ENCODE peak calls at places on chromosome 10, in seven cellular contexts. One of them, this sample, is unnamed. For H3K4me1, the result is how much of the 10 kb centered on the place peaks cover.

GRCh38 chr10:107585630-107586029 is 421.1 kb upstream of the SORCS1 start:
- DNase-seq in SJSA1: no peak
- DNase-seq in uterus: no peak
- DNase-seq in MM.1S: no peak
- DNase-seq in Peyer's patch: no peak
- DNase-seq in adipocyte: no peak
- DNase-seq in CD8-positive, alpha-beta T cell: no peak
- DNase-seq in this sample: no peak

GRCh38 chr10:22682237-22683192 is 31.9 kb downstream of the PIP4K2A start:
- DNase-seq in uterus: no peak
- DNase-seq in adipocyte: no peak
- DNase-seq in Peyer's patch: peak
- DNase-seq in CD8-positive, alpha-beta T cell: peak
- DNase-seq in SJSA1: no peak
- DNase-seq in MM.1S: peak
- DNase-seq in this sample: no peak

GRCh38 chr10:17793823-17794759 is 15.1 kb upstream of the MRC1 start:
- DNase-seq in SJSA1: no peak
- DNase-seq in Peyer's patch: no peak
- DNase-seq in CD8-positive, alpha-beta T cell: no peak
- DNase-seq in adipocyte: no peak
- DNase-seq in MM.1S: no peak
- DNase-seq in uterus: no peak
- DNase-seq in this sample: no peak

GRCh38 chr10:132169031-132169765 is 17.6 kb upstream of the DPYSL4 start:
- DNase-seq in Peyer's patch: no peak
- DNase-seq in MM.1S: no peak
- DNase-seq in CD8-positive, alpha-beta T cell: no peak
- DNase-seq in SJSA1: no peak
- DNase-seq in adipocyte: no peak
- DNase-seq in uterus: no peak
- DNase-seq in this sample: no peak

GRCh38 chr10:61974611-61975010 is 73.1 kb downstream of the ARID5B start:
- DNase-seq in adipocyte: peak
- DNase-seq in CD8-positive, alpha-beta T cell: no peak
- DNase-seq in SJSA1: no peak
- DNase-seq in Peyer's patch: peak
- DNase-seq in uterus: peak
- DNase-seq in MM.1S: no peak
- DNase-seq in this sample: peak

GRCh38 chr10:85235258-85235657 is 906.9 kb downstream of the CCSER2 start:
- DNase-seq in uterus: no peak
- DNase-seq in SJSA1: no peak
- DNase-seq in Peyer's patch: no peak
- DNase-seq in MM.1S: no peak
- DNase-seq in CD8-positive, alpha-beta T cell: no peak
- DNase-seq in adipocyte: no peak
- DNase-seq in this sample: no peak

GRCh38 chr10:88762906-88763305 is 3.1 kb downstream of the LIPN start:
- DNase-seq in Peyer's patch: no peak
- DNase-seq in SJSA1: no peak
- DNase-seq in MM.1S: no peak
- DNase-seq in CD8-positive, alpha-beta T cell: no peak
- DNase-seq in uterus: no peak
- DNase-seq in adipocyte: no peak
- DNase-seq in this sample: no peak

GRCh38 chr10:10897400-10897799 is 120.3 kb upstream of the CELF2 start:
- DNase-seq in CD8-positive, alpha-beta T cell: no peak
- DNase-seq in Peyer's patch: no peak
- DNase-seq in uterus: no peak
- DNase-seq in SJSA1: no peak
- DNase-seq in MM.1S: no peak
- DNase-seq in adipocyte: no peak
- DNase-seq in this sample: no peak

GRCh38 chr10:118953999-118954398 is 75.5 kb upstream of the NANOS1 start:
- DNase-seq in adipocyte: peak
- DNase-seq in CD8-positive, alpha-beta T cell: no peak
- DNase-seq in Peyer's patch: no peak
- DNase-seq in MM.1S: no peak
- DNase-seq in uterus: no peak
- DNase-seq in SJSA1: no peak
- DNase-seq in this sample: no peak

GRCh38 chr10:117160567-117160966 is 22.5 kb upstream of the VAX1 start:
- DNase-seq in uterus: no peak
- DNase-seq in SJSA1: no peak
- DNase-seq in CD8-positive, alpha-beta T cell: no peak
- DNase-seq in MM.1S: no peak
- DNase-seq in Peyer's patch: no peak
- DNase-seq in adipocyte: no peak
- DNase-seq in this sample: no peak

GRCh38 chr10:59720377-59720776 is 10.7 kb upstream of the SLC16A9 start:
- DNase-seq in SJSA1: no peak
- DNase-seq in adipocyte: no peak
- DNase-seq in CD8-positive, alpha-beta T cell: no peak
- DNase-seq in Peyer's patch: no peak
- DNase-seq in MM.1S: no peak
- DNase-seq in uterus: no peak
- DNase-seq in this sample: no peak

GRCh38 chr10:84818956-84819355 is 490.6 kb downstream of the CCSER2 start:
- DNase-seq in MM.1S: no peak
- DNase-seq in SJSA1: no peak
- DNase-seq in Peyer's patch: no peak
- DNase-seq in uterus: no peak
- DNase-seq in adipocyte: no peak
- DNase-seq in CD8-positive, alpha-beta T cell: no peak
- DNase-seq in this sample: no peak

GRCh38 chr10:133114726-133115452 is 27.2 kb downstream of the ADGRA1 start:
- DNase-seq in Peyer's patch: no peak
- DNase-seq in uterus: no peak
- DNase-seq in CD8-positive, alpha-beta T cell: no peak
- DNase-seq in MM.1S: no peak
- DNase-seq in adipocyte: no peak
- DNase-seq in SJSA1: no peak
- DNase-seq in this sample: no peak

GRCh38 chr10:28681345-28681763 is 4.0 kb downstream of the BAMBI start:
- DNase-seq in adipocyte: no peak
- DNase-seq in MM.1S: no peak
- DNase-seq in uterus: no peak
- DNase-seq in SJSA1: peak
- DNase-seq in Peyer's patch: no peak
- DNase-seq in CD8-positive, alpha-beta T cell: no peak
- DNase-seq in this sample: peak

GRCh38 chr10:80739963-80740715 is 202.4 kb downstream of the SH2D4B start:
- DNase-seq in MM.1S: no peak
- DNase-seq in CD8-positive, alpha-beta T cell: no peak
- DNase-seq in uterus: no peak
- DNase-seq in adipocyte: no peak
- DNase-seq in Peyer's patch: no peak
- DNase-seq in SJSA1: no peak
- DNase-seq in this sample: no peak

GRCh38 chr10:104928733-104929132 is 287.6 kb downstream of the SORCS3 start:
- DNase-seq in SJSA1: no peak
- DNase-seq in CD8-positive, alpha-beta T cell: no peak
- DNase-seq in Peyer's patch: no peak
- DNase-seq in adipocyte: no peak
- DNase-seq in MM.1S: no peak
- DNase-seq in uterus: no peak
- DNase-seq in this sample: no peak

GRCh38 chr10:70494966-70495365 is 16.4 kb downstream of the PALD1 start:
- DNase-seq in MM.1S: peak
- DNase-seq in adipocyte: no peak
- DNase-seq in CD8-positive, alpha-beta T cell: no peak
- DNase-seq in SJSA1: no peak
- DNase-seq in uterus: no peak
- DNase-seq in Peyer's patch: peak
- DNase-seq in this sample: no peak

GRCh38 chr10:68992721-68993440 is 4.3 kb downstream of the KIFBP start:
- DNase-seq in MM.1S: no peak
- DNase-seq in adipocyte: peak
- DNase-seq in CD8-positive, alpha-beta T cell: no peak
- DNase-seq in uterus: no peak
- DNase-seq in SJSA1: no peak
- DNase-seq in Peyer's patch: no peak
- DNase-seq in this sample: no peak

GRCh38 chr10:74770400-74770799 is 56.0 kb upstream of the KAT6B start:
- DNase-seq in CD8-positive, alpha-beta T cell: no peak
- DNase-seq in SJSA1: no peak
- DNase-seq in uterus: no peak
- DNase-seq in Peyer's patch: no peak
- DNase-seq in MM.1S: no peak
- DNase-seq in adipocyte: no peak
- DNase-seq in this sample: no peak

GRCh38 chr10:34861293-34862004 is 46.4 kb upstream of the PARD3 start:
- DNase-seq in adipocyte: peak
- DNase-seq in MM.1S: no peak
- DNase-seq in SJSA1: no peak
- DNase-seq in CD8-positive, alpha-beta T cell: no peak
- DNase-seq in Peyer's patch: peak
- DNase-seq in uterus: peak
- DNase-seq in this sample: no peak

GRCh38 chr10:76939862-76940495 is 697.6 kb downstream of the KCNMA1 start:
- DNase-seq in SJSA1: no peak
- DNase-seq in CD8-positive, alpha-beta T cell: no peak
- DNase-seq in Peyer's patch: no peak
- DNase-seq in MM.1S: no peak
- DNase-seq in uterus: no peak
- DNase-seq in adipocyte: no peak
- DNase-seq in this sample: no peak

GRCh38 chr10:78212786-78213175 is 179.1 kb downstream of the RPS24 start:
- DNase-seq in MM.1S: no peak
- DNase-seq in Peyer's patch: no peak
- DNase-seq in SJSA1: no peak
- DNase-seq in uterus: no peak
- DNase-seq in CD8-positive, alpha-beta T cell: no peak
- DNase-seq in adipocyte: no peak
- DNase-seq in this sample: no peak
- H3K4me1 ChIP-seq in MM.1S: under half
- H3K4me1 ChIP-seq in Peyer's patch: under half
- H3K4me1 ChIP-seq in SJSA1: under half
- H3K4me1 ChIP-seq in uterus: under half
- H3K4me1 ChIP-seq in CD8-positive, alpha-beta T cell: under half
- H3K4me1 ChIP-seq in adipocyte: under half
- H3K4me1 ChIP-seq in this sample: under half

DNA sequence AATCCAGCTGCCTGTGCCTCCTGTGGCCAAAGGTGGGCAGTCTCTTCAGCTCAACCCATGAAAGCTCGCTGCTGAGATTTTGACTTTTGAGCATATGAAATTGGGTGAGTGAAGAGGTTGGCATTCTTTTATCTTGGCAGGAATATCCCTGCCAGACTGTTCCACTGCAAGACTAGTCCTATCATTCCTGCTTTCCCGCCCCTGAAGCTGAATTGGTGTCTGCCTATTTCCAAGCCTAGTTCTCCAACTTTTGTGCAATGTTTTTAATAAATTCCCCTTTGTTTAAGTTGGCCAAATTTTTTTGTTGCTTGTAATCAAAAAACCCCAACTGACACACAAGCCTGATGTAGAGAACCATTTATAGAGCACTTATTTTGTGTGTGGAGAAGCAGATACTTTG is 34.8 kb upstream of the BICC1 start:
- DNase-seq in SJSA1: no peak
- DNase-seq in adipocyte: no peak
- DNase-seq in CD8-positive, alpha-beta T cell: no peak
- DNase-seq in MM.1S: no peak
- DNase-seq in Peyer's patch: no peak
- DNase-seq in uterus: no peak
- DNase-seq in this sample: no peak
- H3K4me1 ChIP-seq in SJSA1: half or more
- H3K4me1 ChIP-seq in adipocyte: under half
- H3K4me1 ChIP-seq in CD8-positive, alpha-beta T cell: under half
- H3K4me1 ChIP-seq in MM.1S: under half
- H3K4me1 ChIP-seq in Peyer's patch: under half
- H3K4me1 ChIP-seq in uterus: under half
- H3K4me1 ChIP-seq in this sample: under half

GRCh38 chr10:126561499-126562208 is 108.8 kb downstream of the C10orf90 start:
- DNase-seq in Peyer's patch: no peak
- DNase-seq in uterus: no peak
- DNase-seq in SJSA1: no peak
- DNase-seq in CD8-positive, alpha-beta T cell: no peak
- DNase-seq in adipocyte: peak
- DNase-seq in MM.1S: no peak
- DNase-seq in this sample: no peak

GRCh38 chr10:126562209-126562680 is 108.2 kb downstream of the C10orf90 start:
- DNase-seq in CD8-positive, alpha-beta T cell: no peak
- DNase-seq in uterus: no peak
- DNase-seq in SJSA1: no peak
- DNase-seq in adipocyte: no peak
- DNase-seq in MM.1S: no peak
- DNase-seq in Peyer's patch: no peak
- DNase-seq in this sample: no peak

GRCh38 chr10:126565456-126565855 is 105.0 kb downstream of the C10orf90 start:
- DNase-seq in SJSA1: no peak
- DNase-seq in uterus: no peak
- DNase-seq in Peyer's patch: no peak
- DNase-seq in MM.1S: no peak
- DNase-seq in CD8-positive, alpha-beta T cell: no peak
- DNase-seq in adipocyte: no peak
- DNase-seq in this sample: no peak

GRCh38 chr10:126564297-126564888 is 106.1 kb downstream of the C10orf90 start:
- DNase-seq in uterus: no peak
- DNase-seq in SJSA1: no peak
- DNase-seq in MM.1S: no peak
- DNase-seq in Peyer's patch: no peak
- DNase-seq in CD8-positive, alpha-beta T cell: no peak
- DNase-seq in adipocyte: no peak
- DNase-seq in this sample: no peak

GRCh38 chr10:126563361-126563760 is 107.1 kb downstream of the C10orf90 start:
- DNase-seq in SJSA1: no peak
- DNase-seq in Peyer's patch: no peak
- DNase-seq in uterus: no peak
- DNase-seq in CD8-positive, alpha-beta T cell: no peak
- DNase-seq in MM.1S: no peak
- DNase-seq in adipocyte: no peak
- DNase-seq in this sample: no peak
- H3K4me1 ChIP-seq in SJSA1: under half
- H3K4me1 ChIP-seq in Peyer's patch: under half
- H3K4me1 ChIP-seq in uterus: under half
- H3K4me1 ChIP-seq in CD8-positive, alpha-beta T cell: under half
- H3K4me1 ChIP-seq in MM.1S: under half
- H3K4me1 ChIP-seq in adipocyte: under half
- H3K4me1 ChIP-seq in this sample: under half

DNA sequence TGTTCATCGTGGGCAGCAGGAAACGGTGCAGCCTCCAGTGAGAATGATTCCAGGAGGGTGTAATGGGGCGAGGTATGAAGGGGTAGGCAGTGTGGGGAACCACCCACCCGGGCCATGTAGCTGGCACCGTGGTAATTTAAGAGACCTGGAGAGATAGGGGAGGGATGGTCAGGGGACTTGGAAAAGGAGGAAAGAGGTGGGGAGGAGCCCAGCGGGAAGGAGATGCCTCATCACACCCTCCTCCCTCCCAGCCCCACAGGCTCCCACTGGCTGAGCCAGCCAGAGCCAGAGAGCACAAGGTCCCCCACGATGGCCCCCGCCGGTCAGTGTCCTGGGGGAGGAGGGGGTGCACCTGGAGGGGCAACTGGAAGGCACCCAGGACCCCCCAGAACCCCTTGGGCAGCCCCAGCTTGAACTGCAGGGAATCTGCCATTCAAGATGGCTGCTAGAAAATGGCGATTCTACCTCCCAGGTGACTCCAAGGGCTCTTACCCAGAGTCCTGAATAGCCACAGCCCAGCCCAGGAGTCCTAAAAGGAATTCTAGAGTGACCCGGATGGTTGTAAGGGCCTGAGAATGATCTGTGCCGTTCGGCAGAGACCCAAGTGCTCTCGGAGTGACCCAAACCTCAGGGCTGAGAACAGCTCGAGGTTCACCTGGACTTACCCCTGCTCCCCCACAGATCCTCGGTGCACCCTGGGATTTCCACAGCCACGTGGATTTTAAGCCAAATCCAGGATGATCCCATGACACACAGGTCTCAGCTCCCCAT is 28.8 kb downstream of the CALML3 start:
- DNase-seq in SJSA1: no peak
- DNase-seq in uterus: no peak
- DNase-seq in Peyer's patch: no peak
- DNase-seq in CD8-positive, alpha-beta T cell: no peak
- DNase-seq in adipocyte: no peak
- DNase-seq in MM.1S: no peak
- DNase-seq in this sample: no peak
- H3K4me1 ChIP-seq in SJSA1: under half
- H3K4me1 ChIP-seq in uterus: under half
- H3K4me1 ChIP-seq in Peyer's patch: under half
- H3K4me1 ChIP-seq in CD8-positive, alpha-beta T cell: under half
- H3K4me1 ChIP-seq in adipocyte: under half
- H3K4me1 ChIP-seq in MM.1S: under half
- H3K4me1 ChIP-seq in this sample: under half

This sample was measured in BE2C.